ENCODE peak calls at places on chromosomes 1 and 21, in seven cellular contexts. One of them, this sample, is unnamed.

GRCh38 chr1:53359225-53359933 is 31.5 kb upstream of the LRP8 start:
- DNase-seq in GM06990: no peak
- DNase-seq in endothelial cell: no peak
- DNase-seq in neural progenitor cell: no peak
- DNase-seq in lung: no peak
- DNase-seq in mammary epithelial cell: no peak
- DNase-seq in AG09309: no peak
- DNase-seq in this sample: no peak

GRCh38 chr1:153566414-153567371 is 1.0 kb upstream of the S100A2 start:
- DNase-seq in GM06990: peak; percentile 59
- DNase-seq in endothelial cell: no peak
- DNase-seq in neural progenitor cell: peak; percentile 56
- DNase-seq in lung: peak; percentile 98
- DNase-seq in mammary epithelial cell: peak; percentile 99
- DNase-seq in AG09309: peak; percentile 95
- DNase-seq in this sample: peak; percentile 53

GRCh38 chr21:41668686-41669532 is 97.9 kb downstream of the RIPK4 start:
- DNase-seq in GM06990: no peak
- DNase-seq in endothelial cell: no peak
- DNase-seq in neural progenitor cell: no peak
- DNase-seq in lung: no peak
- DNase-seq in mammary epithelial cell: no peak
- DNase-seq in AG09309: no peak
- DNase-seq in this sample: no peak

GRCh38 chr1:174969977-174970376 is 29.8 kb upstream of the CACYBP start:
- DNase-seq in GM06990: peak; percentile 35
- DNase-seq in endothelial cell: no peak
- DNase-seq in neural progenitor cell: no peak
- DNase-seq in lung: no peak
- DNase-seq in mammary epithelial cell: no peak
- DNase-seq in AG09309: no peak
- DNase-seq in this sample: peak; percentile 35

GRCh38 chr1:69126761-69127160 is 441.0 kb upstream of the LRRC7 start:
- DNase-seq in GM06990: no peak
- DNase-seq in endothelial cell: no peak
- DNase-seq in neural progenitor cell: no peak
- DNase-seq in lung: no peak
- DNase-seq in mammary epithelial cell: no peak
- DNase-seq in AG09309: no peak
- DNase-seq in this sample: no peak

GRCh38 chr1:29555043-29555620 is 318.8 kb downstream of the PTPRU start:
- DNase-seq in GM06990: no peak
- DNase-seq in endothelial cell: no peak
- DNase-seq in neural progenitor cell: no peak
- DNase-seq in lung: no peak
- DNase-seq in mammary epithelial cell: no peak
- DNase-seq in AG09309: no peak
- DNase-seq in this sample: no peak

GRCh38 chr1:215569987-215570824 is 3.1 kb downstream of the KCTD3 start:
- DNase-seq in GM06990: no peak
- DNase-seq in endothelial cell: no peak
- DNase-seq in neural progenitor cell: no peak
- DNase-seq in lung: no peak
- DNase-seq in mammary epithelial cell: peak; percentile 41
- DNase-seq in AG09309: no peak
- DNase-seq in this sample: no peak

GRCh38 chr1:62597281-62597680 is at the start of gene ANGPTL3:
- DNase-seq in GM06990: no peak
- DNase-seq in endothelial cell: no peak
- DNase-seq in neural progenitor cell: no peak
- DNase-seq in lung: no peak
- DNase-seq in mammary epithelial cell: no peak
- DNase-seq in AG09309: no peak
- DNase-seq in this sample: no peak

GRCh38 chr1:175892686-175893085 is 149.3 kb upstream of the TNR start:
- DNase-seq in GM06990: no peak
- DNase-seq in endothelial cell: no peak
- DNase-seq in neural progenitor cell: no peak
- DNase-seq in lung: no peak
- DNase-seq in mammary epithelial cell: no peak
- DNase-seq in AG09309: no peak
- DNase-seq in this sample: no peak

DNA sequence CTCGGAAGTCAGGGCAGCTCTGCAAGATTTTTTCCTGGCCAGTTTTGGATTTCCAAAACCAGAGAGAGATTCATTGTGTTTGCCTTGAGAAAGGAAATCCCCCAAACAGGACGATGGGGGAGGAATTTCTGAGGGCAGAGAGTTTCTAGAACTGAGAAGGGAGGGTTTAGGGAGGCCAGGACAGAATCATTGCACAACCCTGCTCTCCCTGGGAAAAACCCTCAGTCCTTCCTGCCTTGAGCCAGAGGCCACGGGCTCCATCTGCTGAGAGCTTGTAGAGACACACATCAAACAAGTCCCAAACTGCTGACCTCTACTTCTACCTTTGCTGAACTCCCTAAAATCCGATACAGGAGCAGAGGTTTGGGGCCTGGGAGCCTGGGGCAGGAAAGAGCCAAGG is 99.7 kb downstream of the NMNAT2 start:
- DNase-seq in GM06990: peak; percentile 11
- DNase-seq in endothelial cell: peak; percentile 66
- DNase-seq in neural progenitor cell: peak; percentile 61
- DNase-seq in lung: peak; percentile 76
- DNase-seq in mammary epithelial cell: peak; percentile 88
- DNase-seq in AG09309: peak; percentile 74
- DNase-seq in this sample: peak; percentile 69
- TF ChIP-seq CTCF in GM06990: peak; percentile 59
- TF ChIP-seq CTCF in endothelial cell: no peak
- TF ChIP-seq CTCF in neural progenitor cell: peak; percentile 41
- TF ChIP-seq CTCF in lung: no peak
- TF ChIP-seq CTCF in mammary epithelial cell: peak; percentile 87
- TF ChIP-seq CTCF in AG09309: peak; percentile 81
- TF ChIP-seq CTCF in this sample: peak; percentile 57

GRCh38 chr1:3777078-3777547 is 4.6 kb downstream of the SMIM1 start:
- DNase-seq in GM06990: no peak
- DNase-seq in endothelial cell: no peak
- DNase-seq in neural progenitor cell: no peak
- DNase-seq in lung: no peak
- DNase-seq in mammary epithelial cell: no peak
- DNase-seq in AG09309: no peak
- DNase-seq in this sample: no peak

GRCh38 chr1:3775498-3776230 is 3.1 kb downstream of the SMIM1 start:
- DNase-seq in GM06990: peak; percentile 58
- DNase-seq in endothelial cell: peak; percentile 31
- DNase-seq in neural progenitor cell: peak; percentile 72
- DNase-seq in lung: peak; percentile 50
- DNase-seq in mammary epithelial cell: peak; percentile 16
- DNase-seq in AG09309: no peak
- DNase-seq in this sample: peak; percentile 86

GRCh38 chr1:3775248-3775497 is 2.6 kb downstream of the SMIM1 start:
- DNase-seq in GM06990: no peak
- DNase-seq in endothelial cell: no peak
- DNase-seq in neural progenitor cell: peak; percentile 20
- DNase-seq in lung: no peak
- DNase-seq in mammary epithelial cell: no peak
- DNase-seq in AG09309: no peak
- DNase-seq in this sample: no peak

GRCh38 chr1:3777647-3778589 is 5.4 kb downstream of the SMIM1 start:
- DNase-seq in GM06990: no peak
- DNase-seq in endothelial cell: no peak
- DNase-seq in neural progenitor cell: no peak
- DNase-seq in lung: no peak
- DNase-seq in mammary epithelial cell: no peak
- DNase-seq in AG09309: no peak
- DNase-seq in this sample: no peak

DNA sequence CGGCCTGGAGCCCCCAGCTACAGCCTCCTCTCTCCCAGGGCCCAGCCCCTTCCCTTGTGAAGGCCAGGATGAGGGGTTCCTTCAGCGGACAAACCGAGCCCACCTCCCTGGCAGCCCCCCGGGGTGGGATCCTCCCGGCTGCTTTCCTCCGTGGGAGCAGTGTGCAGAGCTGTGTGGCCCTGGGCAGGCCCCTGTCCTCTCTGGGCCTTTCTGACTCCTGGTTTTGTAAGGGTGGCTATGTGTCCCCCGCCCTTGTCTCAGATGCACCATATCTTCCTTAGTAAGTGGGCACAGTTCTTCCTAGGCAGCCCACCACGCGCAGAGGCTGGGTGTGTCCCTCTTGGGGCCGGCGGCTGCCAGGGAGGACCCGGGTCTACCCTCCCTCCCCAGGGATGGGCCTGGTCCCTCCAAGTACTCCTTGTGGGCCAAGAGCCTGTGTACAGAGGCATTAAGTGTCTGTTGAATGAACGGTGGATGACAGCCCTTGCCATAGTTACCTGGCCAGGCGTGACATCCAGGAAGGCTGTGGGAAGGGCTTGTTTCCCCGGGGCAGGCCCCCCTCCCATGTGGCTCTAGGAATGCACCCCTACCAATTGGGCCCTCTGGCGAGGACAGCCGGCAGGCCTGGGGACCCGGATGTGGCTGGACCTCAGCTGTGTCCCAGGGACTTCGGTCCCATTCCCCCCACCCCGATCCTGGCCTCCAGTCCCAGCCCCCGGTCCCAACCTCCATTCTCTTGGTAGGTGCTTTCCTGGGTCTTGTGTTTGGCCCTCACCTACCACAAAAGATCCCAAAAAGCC is 3.9 kb downstream of the SMIM1 start:
- DNase-seq in GM06990: no peak
- DNase-seq in endothelial cell: no peak
- DNase-seq in neural progenitor cell: no peak
- DNase-seq in lung: no peak
- DNase-seq in mammary epithelial cell: no peak
- DNase-seq in AG09309: no peak
- DNase-seq in this sample: peak; percentile 23
- TF ChIP-seq CTCF in GM06990: no peak
- TF ChIP-seq CTCF in endothelial cell: no peak
- TF ChIP-seq CTCF in neural progenitor cell: no peak
- TF ChIP-seq CTCF in lung: no peak
- TF ChIP-seq CTCF in mammary epithelial cell: no peak
- TF ChIP-seq CTCF in AG09309: no peak
- TF ChIP-seq CTCF in this sample: no peak

DNA sequence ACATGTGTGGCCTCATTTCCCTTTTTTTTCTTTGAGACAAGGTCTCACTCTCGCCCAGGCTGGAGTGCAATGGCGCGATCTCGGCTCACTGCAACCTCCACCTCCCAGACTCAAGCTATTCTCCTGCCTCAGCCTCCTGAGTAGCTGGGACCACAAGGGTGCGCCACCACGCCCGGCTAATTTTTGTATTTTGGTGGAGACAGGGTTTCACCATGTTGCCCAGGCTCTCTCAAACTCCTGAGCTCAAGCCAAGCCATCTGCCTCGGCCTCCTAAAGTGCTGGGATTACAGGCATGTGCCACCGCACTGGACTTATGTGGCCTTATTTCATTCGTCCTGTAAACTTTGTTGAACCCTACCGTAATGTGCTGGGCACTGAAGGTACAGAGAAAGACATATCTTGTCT is 569 bp upstream of the WARS2 start:
- DNase-seq in GM06990: peak; percentile 36
- DNase-seq in endothelial cell: peak; percentile 35
- DNase-seq in neural progenitor cell: peak; percentile 19
- DNase-seq in lung: peak; percentile 30
- DNase-seq in mammary epithelial cell: no peak
- DNase-seq in AG09309: no peak
- DNase-seq in this sample: no peak
- TF ChIP-seq CTCF in GM06990: peak; percentile 57
- TF ChIP-seq CTCF in endothelial cell: peak; percentile 15
- TF ChIP-seq CTCF in neural progenitor cell: peak; percentile 50
- TF ChIP-seq CTCF in lung: no peak
- TF ChIP-seq CTCF in mammary epithelial cell: peak; percentile 44
- TF ChIP-seq CTCF in AG09309: peak; percentile 44
- TF ChIP-seq CTCF in this sample: peak; percentile 54

GRCh38 chr1:3472906-3473305 is 18.4 kb downstream of the ARHGEF16 start:
- DNase-seq in GM06990: no peak
- DNase-seq in endothelial cell: no peak
- DNase-seq in neural progenitor cell: no peak
- DNase-seq in lung: no peak
- DNase-seq in mammary epithelial cell: no peak
- DNase-seq in AG09309: no peak
- DNase-seq in this sample: no peak

GRCh38 chr1:3470650-3471355 is 16.3 kb downstream of the ARHGEF16 start:
- DNase-seq in GM06990: no peak
- DNase-seq in endothelial cell: no peak
- DNase-seq in neural progenitor cell: no peak
- DNase-seq in lung: no peak
- DNase-seq in mammary epithelial cell: no peak
- DNase-seq in AG09309: no peak
- DNase-seq in this sample: no peak

GRCh38 chr1:3472088-3472850 is 17.8 kb downstream of the ARHGEF16 start:
- DNase-seq in GM06990: no peak
- DNase-seq in endothelial cell: no peak
- DNase-seq in neural progenitor cell: no peak
- DNase-seq in lung: no peak
- DNase-seq in mammary epithelial cell: no peak
- DNase-seq in AG09309: no peak
- DNase-seq in this sample: no peak

GRCh38 chr1:3469849-3470649 is 15.6 kb downstream of the ARHGEF16 start:
- DNase-seq in GM06990: no peak
- DNase-seq in endothelial cell: no peak
- DNase-seq in neural progenitor cell: no peak
- DNase-seq in lung: no peak
- DNase-seq in mammary epithelial cell: no peak
- DNase-seq in AG09309: no peak
- DNase-seq in this sample: no peak

DNA sequence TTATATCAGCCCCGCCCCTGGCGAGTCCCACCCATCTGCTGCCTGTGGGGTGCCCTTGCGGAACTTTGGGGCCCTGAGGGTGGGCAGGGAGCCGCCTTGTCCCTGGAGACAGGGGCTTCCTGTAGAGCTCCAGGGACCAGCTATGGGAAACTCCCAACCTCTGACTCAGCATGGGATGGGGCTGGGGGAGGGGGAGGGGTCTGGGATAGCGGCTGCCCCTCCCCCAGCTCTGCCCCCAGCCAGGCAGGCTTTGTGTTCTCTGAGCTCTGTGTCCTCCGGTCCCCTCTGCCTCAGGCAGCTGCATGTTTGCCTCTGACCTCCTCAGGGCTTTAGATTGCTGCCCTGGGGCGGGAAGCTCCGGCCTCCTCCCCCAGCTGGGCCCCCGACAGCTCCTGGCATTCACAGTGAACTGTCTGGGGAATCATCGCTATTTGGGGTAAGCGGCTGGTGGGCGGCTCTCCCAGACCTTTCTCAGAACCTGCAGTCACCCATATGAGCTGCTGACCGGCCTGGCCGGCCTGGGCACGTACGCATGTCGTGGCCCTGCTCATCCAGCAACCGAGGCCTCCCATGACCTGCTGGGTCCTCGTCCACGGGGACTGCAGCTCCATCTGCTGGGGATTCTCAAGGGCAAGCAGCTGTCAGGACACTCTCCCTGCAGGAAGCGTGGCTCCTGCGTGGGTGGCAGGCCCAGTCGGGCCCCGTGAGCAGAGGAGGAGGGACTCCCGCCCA is 17.1 kb downstream of the ARHGEF16 start:
- DNase-seq in GM06990: no peak
- DNase-seq in endothelial cell: peak; percentile 63
- DNase-seq in neural progenitor cell: peak; percentile 87
- DNase-seq in lung: no peak
- DNase-seq in mammary epithelial cell: no peak
- DNase-seq in AG09309: no peak
- DNase-seq in this sample: no peak
- TF ChIP-seq CTCF in GM06990: no peak
- TF ChIP-seq CTCF in endothelial cell: no peak
- TF ChIP-seq CTCF in neural progenitor cell: peak; percentile 50
- TF ChIP-seq CTCF in lung: no peak
- TF ChIP-seq CTCF in mammary epithelial cell: peak; percentile 47
- TF ChIP-seq CTCF in AG09309: peak; percentile 58
- TF ChIP-seq CTCF in this sample: no peak